ENCODE peak calls at places on chromosome 1, in nine cellular contexts. S is left lobe of liver; L is mucosa of gallbladder; D is kidney epithelial cell; O is AG09309; X is T-helper 2 cell; A is activated CD4-positive, alpha-beta T cell treated with anti-CD3 and anti-CD28 coated beads, Interleukin-2, amount 50 U/mL, for 4 hours; C is GM23248; P is T-cell. J is an unnamed sample.

GRCh38 chr1:225772848-225773247 is 4.8 kb upstream of the SRP9 start:
- DNase-seq in C (no peak), D (no peak), L (peak; percentile 47), S (no peak), A (no peak), O (no peak), P (no peak), X (no peak), J (no peak)

GRCh38 chr1:201719812-201720521 is 109.0 kb upstream of the IPO9 start:
- DNase-seq in X (no peak), L (peak; percentile 74), A (no peak), S (no peak), O (peak; percentile 82), D (no peak), C (peak; percentile 90), P (no peak), J (peak; percentile 63)

GRCh38 chr1:106222415-106222814 is 834.1 kb upstream of the PRMT6 start:
- DNase-seq in S (no peak), C (peak; percentile 46), O (no peak), A (no peak), X (no peak), L (no peak), P (no peak), D (no peak), J (no peak)

GRCh38 chr1:7267493-7267892 is 482.2 kb downstream of the CAMTA1 start:
- DNase-seq in A (no peak), P (no peak), S (no peak), L (no peak), O (no peak), X (no peak), D (peak; percentile 54), C (peak; percentile 42), J (no peak)

GRCh38 chr1:43267291-43267805 is 2.4 kb upstream of the TMEM125 start:
- DNase-seq in D (no peak), P (no peak), A (no peak), X (no peak), S (peak; percentile 47), C (peak; percentile 77), O (peak; percentile 49), L (no peak), J (no peak)

GRCh38 chr1:112637257-112638108 is 17.9 kb downstream of the CAPZA1 start:
- DNase-seq in O (no peak), X (no peak), A (no peak), P (no peak), C (peak; percentile 67), D (no peak), L (no peak), S (no peak), J (no peak)

GRCh38 chr1:153921803-153922075 is 1.0 kb downstream of the GATAD2B start:
- DNase-seq in A (no peak), C (no peak), L (no peak), D (no peak), P (no peak), O (no peak), S (no peak), X (no peak), J (no peak)

GRCh38 chr1:39081266-39082139 is 55.4 kb downstream of the NDUFS5 start:
- DNase-seq in S (no peak), C (peak; percentile 55), D (no peak), P (peak; percentile 22), X (no peak), L (no peak), A (no peak), O (no peak), J (no peak)

GRCh38 chr1:165354739-165355138 is 1.8 kb downstream of the LMX1A start:
- DNase-seq in L (no peak), O (no peak), A (no peak), P (no peak), S (no peak), D (no peak), X (no peak), C (no peak), J (no peak)

GRCh38 chr1:225554216-225554812 is 98.6 kb downstream of the ENAH start:
- DNase-seq in L (no peak), A (no peak), X (no peak), C (peak; percentile 55), D (no peak), S (no peak), O (peak; percentile 8), P (no peak), J (no peak)

GRCh38 chr1:39625462-39626273 is 13.8 kb downstream of the HEYL start:
- DNase-seq in L (peak; percentile 85), D (no peak), P (no peak), C (peak; percentile 72), A (no peak), O (no peak), S (peak; percentile 47), X (no peak), J (peak; percentile 86)

GRCh38 chr1:45205910-45206721 is at the start of gene ZSWIM5:
- DNase-seq in L (peak; percentile 65), O (no peak), D (no peak), C (peak; percentile 82), X (peak; percentile 65), A (peak; percentile 53), S (peak; percentile 64), P (peak; percentile 62), J (peak; percentile 87)

GRCh38 chr1:203720253-203720652 is 44.7 kb upstream of the LAX1 start:
- DNase-seq in C (no peak), P (no peak), D (no peak), A (no peak), X (no peak), O (no peak), L (no peak), S (no peak), J (no peak)

GRCh38 chr1:31954607-31955283 is 16.6 kb upstream of the PTP4A2 start:
- DNase-seq in S (peak; percentile 91), C (peak; percentile 97), L (peak; percentile 84), P (no peak), O (peak; percentile 96), X (no peak), D (peak; percentile 70), A (no peak), J (peak; percentile 64)

GRCh38 chr1:17089496-17089895 is 29.8 kb downstream of the PADI2 start:
- DNase-seq in O (no peak), S (no peak), P (no peak), D (no peak), A (no peak), X (no peak), C (no peak), L (no peak), J (peak; percentile 66)

GRCh38 chr1:193919827-193920226 is 733.4 kb upstream of the B3GALT2 start:
- DNase-seq in C (no peak), L (no peak), D (no peak), O (no peak), P (no peak), A (no peak), S (no peak), X (no peak), J (no peak)

GRCh38 chr1:25575191-25575590 is 31.8 kb downstream of the LDLRAP1 start:
- DNase-seq in C (no peak), S (no peak), D (no peak), O (no peak), P (no peak), A (no peak), L (no peak), X (no peak), J (no peak)